ENCODE peak calls at places on chromosomes 1 and 21, in five cellular contexts. M is transverse colon, L is breast epithelium, B is osteoblast, G is mammary epithelial cell. D is an unnamed sample. For H3K27me3, the result is how much of the 10 kb centered on the place peaks cover.

GRCh38 chr1:40825430-40825778 is 36.8 kb downstream of the CITED4 start:
- DNase-seq in L (no peak), G (no peak), B (peak), M (no peak), D (no peak)

GRCh38 chr1:42137766-42138165 is 15.4 kb upstream of the GUCA2B start:
- DNase-seq in M (no peak), B (no peak), G (no peak), L (no peak), D (no peak)

GRCh38 chr1:240575976-240576666 is 35.8 kb downstream of the GREM2 start:
- DNase-seq in L (no peak), M (no peak), G (no peak), B (peak), D (no peak)

GRCh38 chr1:174060090-174060489 is 37.9 kb upstream of the RC3H1 start:
- DNase-seq in B (no peak), M (no peak), G (peak), L (no peak), D (no peak)

GRCh38 chr1:164640673-164641352 is 81.8 kb downstream of the PBX1 start:
- DNase-seq in M (no peak), G (no peak), L (no peak), B (no peak), D (no peak)

GRCh38 chr1:111515291-111516007 is 12.0 kb upstream of the ADORA3 start:
- DNase-seq in L (no peak), G (peak), M (peak), B (peak), D (no peak)

GRCh38 chr1:155591770-155592169 is 18.2 kb upstream of the MSTO1 start:
- DNase-seq in B (no peak), M (no peak), G (peak), L (no peak), D (no peak)

GRCh38 chr1:22895357-22895756 is 77.3 kb downstream of the LACTBL1 start:
- DNase-seq in B (no peak), M (no peak), L (no peak), G (no peak), D (no peak)

GRCh38 chr1:58881471-58881994 is 97.7 kb upstream of the JUN start:
- DNase-seq in M (peak), L (no peak), G (peak), B (no peak), D (peak)

GRCh38 chr1:160446945-160447600 is 46.7 kb downstream of the VANGL2 start:
- DNase-seq in M (no peak), B (no peak), G (no peak), L (no peak), D (no peak)

GRCh38 chr1:235022341-235023196 is 106.1 kb downstream of the TOMM20 start:
- DNase-seq in B (peak), G (no peak), M (no peak), L (no peak), D (no peak)

GRCh38 chr1:227779021-227779441 is 36.4 kb upstream of the PRSS38 start:
- DNase-seq in G (no peak), B (no peak), L (peak), M (no peak), D (peak)

GRCh38 chr1:203278087-203278884 is 27.0 kb upstream of the BTG2 start:
- DNase-seq in L (peak), B (peak), M (peak), G (peak), D (no peak)

GRCh38 chr1:18557621-18558465 is 72.8 kb upstream of the PAX7 start:
- DNase-seq in B (no peak), G (no peak), M (peak), L (no peak), D (no peak)

GRCh38 chr1:6273380-6273891 is 12.5 kb upstream of the GPR153 start:
- DNase-seq in M (no peak), B (peak), L (no peak), G (peak), D (no peak)

GRCh38 chr1:182699673-182700350 is 15.4 kb upstream of the RGS8 start:
- DNase-seq in G (no peak), B (no peak), M (no peak), L (no peak), D (no peak)

GRCh38 chr21:46352913-46353312 is 29.0 kb downstream of the PCNT start:
- DNase-seq in L (no peak), B (no peak), M (no peak), G (no peak), D (no peak)

GRCh38 chr1:63904826-63905225 is 131.0 kb downstream of the ROR1 start:
- DNase-seq in G (no peak), L (no peak), B (no peak), M (no peak), D (no peak)

GRCh38 chr1:210232524-210233215 is at the start of gene SERTAD4:
- DNase-seq in G (peak), B (peak), M (peak), L (peak), D (no peak)

GRCh38 chr1:212567676-212568075 is 40.9 kb upstream of the ATF3 start:
- DNase-seq in B (no peak), M (no peak), G (no peak), L (no peak), D (no peak)

GRCh38 chr1:212565079-212565478 is 43.5 kb upstream of the ATF3 start:
- DNase-seq in M (no peak), B (no peak), G (no peak), L (no peak), D (no peak)

GRCh38 chr1:212566522-212567479 is 41.8 kb upstream of the ATF3 start:
- DNase-seq in L (no peak), B (no peak), M (peak), G (peak), D (no peak)

GRCh38 chr1:212562771-212563170 is 45.8 kb upstream of the ATF3 start:
- DNase-seq in L (no peak), G (no peak), M (no peak), B (no peak), D (no peak)

GRCh38 chr1:212565571-212566305 is 42.8 kb upstream of the ATF3 start:
- DNase-seq in B (no peak), G (no peak), M (no peak), L (no peak), D (no peak)
- H3K27me3 ChIP-seq in B (under half), G (under half), M (under half), L (under half), D (under half)

GRCh38 chr1:185929759-185930158 is 195.6 kb downstream of the HMCN1 start:
- DNase-seq in G (no peak), L (no peak), M (no peak), B (no peak), D (no peak)

GRCh38 chr1:185935360-185935759 is 201.2 kb downstream of the HMCN1 start:
- DNase-seq in L (no peak), B (no peak), G (no peak), M (no peak), D (no peak)

GRCh38 chr1:185933580-185933979 is 199.4 kb downstream of the HMCN1 start:
- DNase-seq in B (no peak), G (no peak), L (no peak), M (no peak), D (no peak)

GRCh38 chr1:185934476-185935189 is 200.4 kb downstream of the HMCN1 start:
- DNase-seq in B (no peak), L (no peak), G (peak), M (no peak), D (no peak)

DNA sequence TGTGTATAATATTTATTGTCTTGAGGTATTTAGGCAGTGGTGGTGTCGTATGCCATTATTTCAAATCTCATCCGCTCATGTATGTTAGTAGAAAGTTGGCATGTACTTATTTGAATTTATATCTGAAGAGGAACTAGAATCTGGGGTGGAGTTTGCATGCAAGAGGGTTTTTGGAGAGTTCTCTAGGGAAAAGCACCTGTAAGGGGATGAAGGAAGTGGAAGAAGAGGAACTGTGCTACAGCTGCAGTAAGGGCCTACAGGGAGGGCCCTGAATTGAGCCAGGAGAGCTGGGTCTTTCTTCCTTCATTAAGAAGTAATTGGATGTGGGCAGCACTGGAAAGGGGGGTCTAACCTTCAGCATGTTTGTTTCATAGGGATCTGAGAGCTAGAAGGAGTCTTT is 197.2 kb downstream of the HMCN1 start:
- DNase-seq in L (no peak), B (no peak), G (no peak), M (no peak), D (no peak)
- H3K27ac ChIP-seq in L (no peak), B (no peak), G (no peak), M (no peak), D (no peak)

GRCh38 chr1:208256091-208256490 is 11.9 kb upstream of the PLXNA2 start:
- DNase-seq in L (no peak), B (peak), G (no peak), M (no peak), D (no peak)

GRCh38 chr1:208254376-208254775 is 10.2 kb upstream of the PLXNA2 start:
- DNase-seq in G (no peak), L (no peak), M (no peak), B (no peak), D (no peak)

GRCh38 chr1:208253177-208253576 is 9.0 kb upstream of the PLXNA2 start:
- DNase-seq in G (no peak), M (no peak), B (no peak), L (no peak), D (no peak)

GRCh38 chr1:208256556-208256955 is 12.4 kb upstream of the PLXNA2 start:
- DNase-seq in G (peak), M (no peak), B (peak), L (no peak), D (no peak)

DNA sequence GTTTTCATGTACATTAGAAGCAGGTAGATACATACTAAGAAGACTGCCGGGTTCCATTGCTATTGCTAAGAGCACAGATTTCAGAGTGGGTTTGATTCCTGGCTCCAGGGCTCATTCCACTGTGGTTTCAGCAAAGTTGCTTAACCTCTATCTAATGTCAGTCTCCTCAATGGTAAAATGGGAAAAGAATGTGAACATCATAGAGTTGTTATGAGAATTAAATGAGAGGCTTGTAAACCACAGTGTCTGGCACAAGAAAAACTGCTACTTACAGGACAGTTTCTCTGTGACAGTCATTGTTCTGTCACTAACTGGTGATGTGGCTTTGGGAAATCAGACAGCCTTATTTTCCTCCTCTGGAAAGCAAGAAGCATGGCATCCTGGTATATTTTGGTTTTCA is 10.7 kb upstream of the PLXNA2 start:
- DNase-seq in G (peak), B (peak), M (no peak), L (no peak), D (no peak)
- H3K27me3 ChIP-seq in G (under half), B (under half), M (under half), L (under half), D (under half)

DNA sequence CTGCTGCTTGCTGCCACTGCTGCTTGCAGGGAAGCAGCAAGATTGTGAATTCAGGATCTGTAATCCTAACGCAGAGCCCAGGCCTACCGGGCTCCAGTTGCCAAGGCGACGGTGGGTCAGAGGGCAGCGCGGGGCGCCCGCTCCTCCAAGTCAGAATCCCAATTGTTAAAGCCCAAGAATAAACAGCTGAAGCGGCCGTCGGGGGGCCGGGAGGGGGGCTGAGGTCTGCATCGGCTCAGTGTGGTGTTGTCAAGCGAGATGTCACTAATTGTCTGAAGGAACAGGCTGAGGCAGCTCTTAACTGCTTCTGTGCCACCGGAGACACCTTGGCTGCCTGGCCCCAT is 36.8 kb downstream of the AHDC1 start:
- DNase-seq in B (no peak), M (no peak), L (no peak), G (no peak), D (no peak)
- H3K27ac ChIP-seq in B (no peak), M (peak), L (peak), G (no peak), D (peak)

GRCh38 chr1:214103778-214104177 is 116.0 kb downstream of the PROX1 start:
- DNase-seq in B (no peak), G (no peak), M (no peak), L (no peak), D (no peak)
- H3K27me3 ChIP-seq in B (under half), G (under half), M (under half), L (under half), D (under half)

D was measured in RWPE2.